ENCODE peak calls at places on chromosome 4, in six cellular contexts. N, T, K, D, Y and J are unnamed samples.

GRCh38 chr4:7941111-7942018 is 1.7 kb upstream of the AFAP1 start:
- DNase-seq in N (peak; percentile 66), T (peak; percentile 66), K (no peak), D (no peak), Y (no peak), J (peak; percentile 80)

GRCh38 chr4:147899512-147899911 is 167.6 kb downstream of the ARHGAP10 start:
- DNase-seq in N (peak; percentile 41), T (no peak), K (no peak), D (no peak), Y (no peak), J (no peak)

GRCh38 chr4:81675785-81676427 is 204.2 kb upstream of the RASGEF1B start:
- DNase-seq in N (no peak), T (peak; percentile 76), K (no peak), D (no peak), Y (peak; percentile 28), J (no peak)

GRCh38 chr4:39472396-39472795 is 13.5 kb downstream of the LIAS start:
- DNase-seq in N (no peak), T (no peak), K (no peak), D (no peak), Y (no peak), J (no peak)

GRCh38 chr4:1253831-1254230 is 4.9 kb upstream of the CTBP1 start:
- DNase-seq in N (no peak), T (no peak), K (no peak), D (no peak), Y (no peak), J (no peak)

GRCh38 chr4:78737020-78737419 is 39.1 kb upstream of the BMP2K start:
- DNase-seq in N (no peak), T (no peak), K (no peak), D (no peak), Y (no peak), J (no peak)

GRCh38 chr4:108465886-108466491 is 154.4 kb upstream of the RPL34 start:
- DNase-seq in N (no peak), T (no peak), K (no peak), D (no peak), Y (no peak), J (no peak)

GRCh38 chr4:41145571-41146078 is 68.7 kb downstream of the APBB2 start:
- DNase-seq in N (peak; percentile 47), T (no peak), K (no peak), D (no peak), Y (no peak), J (peak; percentile 34)

GRCh38 chr4:187469627-187470026 is 525.9 kb upstream of the ZFP42 start:
- DNase-seq in N (no peak), T (no peak), K (no peak), D (no peak), Y (no peak), J (no peak)

GRCh38 chr4:185810746-185811508 is 1.1 kb downstream of the SORBS2 start:
- DNase-seq in N (no peak), T (no peak), K (no peak), D (no peak), Y (no peak), J (no peak)
- H3K4me3 ChIP-seq in N (no peak overlapping the region), T (peak overlapping the region; percentile 62), K (peak overlapping the region; percentile 57), D (no peak overlapping the region), Y (peak overlapping the region; percentile 45), J (peak overlapping the region; percentile 16)

GRCh38 chr4:175246941-175247340 is 328.8 kb downstream of the ADAM29 start:
- DNase-seq in N (no peak), T (no peak), K (no peak), D (no peak), Y (no peak), J (no peak)
- H3K9me3 ChIP-seq in N (no peaks in the 10 kb centered on the region), T (no peaks in the 10 kb centered on the region), K (no peaks in the 10 kb centered on the region), D (no peaks in the 10 kb centered on the region), Y (no peaks in the 10 kb centered on the region), J (no peaks in the 10 kb centered on the region)

GRCh38 chr4:145177511-145177905 is 2.9 kb downstream of the OTUD4 start:
- DNase-seq in N (peak; percentile 67), T (no peak), K (no peak), D (peak; percentile 60), Y (peak; percentile 35), J (no peak)

GRCh38 chr4:145179201-145179860 is 1.1 kb downstream of the OTUD4 start:
- DNase-seq in N (peak; percentile 70), T (peak; percentile 81), K (peak; percentile 73), D (peak; percentile 94), Y (peak; percentile 76), J (peak; percentile 66)

GRCh38 chr4:145177906-145178538 is 2.4 kb downstream of the OTUD4 start:
- DNase-seq in N (peak; percentile 54), T (no peak), K (no peak), D (peak; percentile 67), Y (no peak), J (no peak)

GRCh38 chr4:145178740-145179139 is 1.6 kb downstream of the OTUD4 start:
- DNase-seq in N (peak; percentile 19), T (no peak), K (no peak), D (peak; percentile 62), Y (no peak), J (no peak)

DNA sequence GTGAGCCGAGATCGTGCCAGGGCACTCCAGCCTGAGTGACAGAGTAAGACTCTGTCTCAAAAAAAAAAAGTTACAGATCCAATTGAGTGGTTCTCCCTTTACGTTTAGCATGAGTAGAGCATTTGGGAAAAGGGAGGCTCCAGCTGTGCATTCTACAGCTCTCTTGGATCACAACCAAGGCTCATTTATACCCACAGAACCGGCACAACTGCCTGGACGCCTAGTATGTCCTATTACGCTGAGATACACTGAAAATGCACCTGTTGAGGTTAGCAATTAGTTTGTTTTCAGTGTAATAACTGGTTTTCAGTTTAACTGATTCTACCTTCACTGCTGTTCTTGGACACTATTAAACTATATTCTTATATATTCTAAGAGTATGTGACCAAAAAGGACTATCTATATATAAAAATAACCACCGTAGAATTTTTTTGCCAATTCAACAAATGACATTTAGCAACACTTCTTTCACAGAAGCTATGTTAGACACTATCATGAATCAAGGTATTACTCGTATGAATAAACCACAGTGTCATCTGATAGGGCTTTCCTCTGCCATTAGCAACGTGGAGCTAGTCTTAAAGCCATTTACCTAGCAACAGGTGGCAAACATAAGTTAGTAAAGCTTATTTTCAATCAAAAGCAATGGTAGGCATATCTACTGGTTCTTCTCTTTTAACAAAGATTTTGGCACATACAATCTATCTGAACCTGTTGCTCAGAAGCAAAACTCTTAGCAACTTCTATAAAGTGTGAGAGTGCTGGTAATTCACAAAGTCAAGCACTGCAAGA is 3.6 kb downstream of the OTUD4 start:
- DNase-seq in N (peak; percentile 10), T (no peak), K (no peak), D (no peak), Y (no peak), J (no peak)
- H3K4me3 ChIP-seq in N (peak overlapping the region; percentile 89), T (peak overlapping the region; percentile 85), K (peak overlapping the region; percentile 60), D (peak overlapping the region; percentile 80), Y (peak overlapping the region; percentile 84), J (peak overlapping the region; percentile 85)

GRCh38 chr4:184376923-184377322 is 97.4 kb downstream of the IRF2 start:
- DNase-seq in N (no peak), T (no peak), K (no peak), D (no peak), Y (no peak), J (no peak)
- H3K9me3 ChIP-seq in N (no peaks in the 10 kb centered on the region), T (no peaks in the 10 kb centered on the region), K (no peaks in the 10 kb centered on the region), D (no peaks in the 10 kb centered on the region), Y (no peaks in the 10 kb centered on the region), J (no peaks in the 10 kb centered on the region)

DNA sequence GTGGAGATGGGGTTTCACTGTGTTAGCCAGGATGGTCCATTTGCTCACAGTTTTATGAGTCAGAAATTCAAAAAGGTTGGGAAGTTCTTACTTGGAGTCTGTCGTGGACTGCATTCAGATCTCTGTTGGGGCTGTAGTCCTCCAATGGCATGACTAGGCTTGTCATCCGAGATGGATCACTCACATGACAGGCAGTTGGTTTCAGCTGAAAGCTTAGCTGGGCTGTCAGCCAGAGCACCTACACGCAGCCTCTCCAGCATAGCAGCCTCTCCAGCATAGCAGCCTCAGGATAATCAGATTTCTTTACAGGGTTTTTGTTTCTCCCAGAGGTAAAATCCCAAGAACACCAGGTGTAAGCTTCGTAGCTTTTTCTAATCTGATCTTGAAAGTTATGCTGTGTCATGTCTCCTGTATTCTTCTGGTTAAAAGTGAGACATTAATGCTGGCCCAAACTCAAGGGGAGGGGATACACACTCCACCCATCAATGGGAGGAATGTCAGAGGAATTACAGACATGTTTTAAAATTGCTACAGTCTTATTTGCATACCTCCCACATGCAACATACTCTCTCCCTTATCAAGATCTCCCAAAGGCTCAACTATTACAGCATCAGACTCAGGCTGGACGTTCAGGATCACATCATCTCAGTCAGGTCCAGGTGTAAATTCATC is 31.6 kb upstream of the SOD3 start:
- DNase-seq in N (no peak), T (no peak), K (no peak), D (no peak), Y (peak; percentile 34), J (peak; percentile 44)
- H3K4me3 ChIP-seq in N (peak overlapping the region; percentile 5), T (no peak overlapping the region), K (no peak overlapping the region), D (no peak overlapping the region), Y (no peak overlapping the region), J (no peak overlapping the region)

GRCh38 chr4:113732-114131 is 10.6 kb upstream of the ZNF718 start:
- DNase-seq in N (no peak), T (no peak), K (no peak), D (no peak), Y (no peak), J (no peak)

GRCh38 chr4:112771-113170 is 11.5 kb upstream of the ZNF718 start:
- DNase-seq in N (no peak), T (no peak), K (no peak), D (no peak), Y (no peak), J (no peak)

GRCh38 chr4:116499-116898 is 7.8 kb upstream of the ZNF718 start:
- DNase-seq in N (no peak), T (no peak), K (no peak), D (peak; percentile 65), Y (no peak), J (no peak)

DNA sequence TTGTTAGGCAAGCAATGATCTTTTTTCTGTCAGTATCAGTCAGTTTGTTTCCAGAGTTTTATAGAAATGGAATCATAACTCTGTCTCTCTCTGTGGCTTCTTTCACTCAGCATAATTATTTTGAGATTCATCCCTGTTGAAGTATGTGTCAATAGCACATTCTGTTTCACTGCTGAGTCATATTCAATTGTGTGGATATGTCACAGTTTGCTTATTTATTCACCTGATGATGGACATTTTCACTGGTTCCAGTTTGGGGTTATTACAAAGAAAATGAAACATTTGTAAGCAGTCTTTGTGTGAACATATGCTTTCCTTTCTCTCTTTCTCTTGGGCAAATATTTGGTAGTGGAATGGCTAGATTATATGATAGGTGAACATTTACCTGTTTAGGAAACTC is 10.2 kb upstream of the ZNF718 start:
- DNase-seq in N (no peak), T (no peak), K (no peak), D (no peak), Y (no peak), J (no peak)
- H3K9me3 ChIP-seq in N (peaks cover 87% of the 10 kb centered on the region), T (no peaks in the 10 kb centered on the region), K (no peaks in the 10 kb centered on the region), D (peaks cover 4% of the 10 kb centered on the region), Y (no peaks in the 10 kb centered on the region), J (no peaks in the 10 kb centered on the region)

DNA sequence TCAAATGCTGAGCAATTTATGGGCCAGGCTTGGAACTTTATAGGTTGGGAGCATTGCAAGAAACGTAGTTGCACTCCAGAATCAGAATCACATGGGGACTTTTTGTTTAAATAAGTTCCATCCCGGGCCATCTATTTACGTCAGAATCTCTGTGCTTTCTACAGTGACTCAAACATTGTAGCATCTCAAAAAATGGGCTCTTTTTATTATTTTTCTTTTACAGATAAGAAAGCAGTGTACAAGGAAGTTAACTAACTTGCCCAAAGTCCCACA is 10.2 kb downstream of the CC2D2A start:
- DNase-seq in N (peak; percentile 83), T (no peak), K (no peak), D (no peak), Y (no peak), J (no peak)
- H3K4me3 ChIP-seq in N (peak overlapping the region; percentile 75), T (peak overlapping the region; percentile 40), K (peak overlapping the region; percentile 34), D (no peak overlapping the region), Y (peak overlapping the region; percentile 33), J (peak overlapping the region; percentile 47)